ENCODE peak calls at places on chromosomes 16 and 17, in four cellular contexts. O is HepG2, Y is A549, Q is IMR-90. M is an unnamed sample.

GRCh38 chr16:68368602-68368944 is 57.8 kb downstream of the PRMT7 start:
- DNase-seq in O (no peak), Y (no peak), Q (no peak), M (no peak)

GRCh38 chr16:58378401-58378800 is 13.9 kb upstream of the GINS3 start:
- DNase-seq in O (no peak), Y (no peak), Q (no peak), M (no peak)

GRCh38 chr16:67163164-67163902 is 1.2 kb upstream of the HSF4 start:
- DNase-seq in O (no peak), Y (no peak), Q (peak), M (no peak)

GRCh38 chr16:80932725-80933124 is 74.0 kb downstream of the CMC2 start:
- DNase-seq in O (no peak), Y (no peak), Q (peak), M (no peak)

GRCh38 chr17:45719335-45720071 is 64.6 kb upstream of the CRHR1 start:
- DNase-seq in O (peak), Y (peak), Q (peak), M (peak)

GRCh38 chr17:42647778-42648177 is 11.3 kb upstream of the TUBG2 start:
- DNase-seq in O (no peak), Y (no peak), Q (no peak), M (no peak)

GRCh38 chr17:82907797-82908261 is 68.0 kb upstream of the ZNF750 start:
- DNase-seq in O (no peak), Y (no peak), Q (no peak), M (no peak)

GRCh38 chr17:29622337-29623282 is at the start of gene CORO6:
- DNase-seq in O (no peak), Y (peak), Q (peak), M (peak)

GRCh38 chr16:29736112-29736511 is 9.7 kb downstream of the C16orf54 start:
- DNase-seq in O (peak), Y (peak), Q (no peak), M (no peak)

GRCh38 chr17:57553991-57554825 is 190.9 kb downstream of the CCDC182 start:
- DNase-seq in O (no peak), Y (no peak), Q (peak), M (peak)

GRCh38 chr16:72083778-72084404 is 9.5 kb downstream of the TXNL4B start:
- DNase-seq in O (peak), Y (no peak), Q (no peak), M (no peak)

GRCh38 chr16:10519929-10520868 is 60.2 kb downstream of the EMP2 start:
- DNase-seq in O (peak), Y (peak), Q (no peak), M (no peak)

GRCh38 chr16:1876468-1876867 is 4.5 kb upstream of the MEIOB start:
- DNase-seq in O (no peak), Y (no peak), Q (no peak), M (no peak)

GRCh38 chr17:50205931-50206505 is 4.6 kb upstream of the COL1A1 start:
- DNase-seq in O (no peak), Y (no peak), Q (no peak), M (no peak)

GRCh38 chr17:50207792-50208567 is 6.5 kb upstream of the COL1A1 start:
- DNase-seq in O (no peak), Y (no peak), Q (no peak), M (no peak)

GRCh38 chr17:50206604-50207293 is 5.3 kb upstream of the COL1A1 start:
- DNase-seq in O (no peak), Y (no peak), Q (peak), M (peak)

GRCh38 chr17:50208611-50209061 is 7.2 kb upstream of the COL1A1 start:
- DNase-seq in O (no peak), Y (no peak), Q (no peak), M (peak)

GRCh38 chr17:50207318-50207717 is 5.9 kb upstream of the COL1A1 start:
- DNase-seq in O (no peak), Y (no peak), Q (no peak), M (no peak)
- TF ChIP-seq MAZ in O (no peak), Y (no peak), Q (no peak), M (no peak)

GRCh38 chr16:31474778-31475738 is 3.1 kb downstream of the TGFB1I1 start:
- DNase-seq in O (no peak), Y (no peak), Q (no peak), M (no peak)

GRCh38 chr16:31471875-31472558 is at the start of gene TGFB1I1:
- DNase-seq in O (no peak), Y (peak), Q (peak), M (no peak)

GRCh38 chr16:31472559-31473203 is 729 bp downstream of the TGFB1I1 start:
- DNase-seq in O (peak), Y (peak), Q (peak), M (peak)

GRCh38 chr16:31474173-31474714 is 2.3 kb downstream of the TGFB1I1 start:
- DNase-seq in O (no peak), Y (no peak), Q (peak), M (peak)

DNA sequence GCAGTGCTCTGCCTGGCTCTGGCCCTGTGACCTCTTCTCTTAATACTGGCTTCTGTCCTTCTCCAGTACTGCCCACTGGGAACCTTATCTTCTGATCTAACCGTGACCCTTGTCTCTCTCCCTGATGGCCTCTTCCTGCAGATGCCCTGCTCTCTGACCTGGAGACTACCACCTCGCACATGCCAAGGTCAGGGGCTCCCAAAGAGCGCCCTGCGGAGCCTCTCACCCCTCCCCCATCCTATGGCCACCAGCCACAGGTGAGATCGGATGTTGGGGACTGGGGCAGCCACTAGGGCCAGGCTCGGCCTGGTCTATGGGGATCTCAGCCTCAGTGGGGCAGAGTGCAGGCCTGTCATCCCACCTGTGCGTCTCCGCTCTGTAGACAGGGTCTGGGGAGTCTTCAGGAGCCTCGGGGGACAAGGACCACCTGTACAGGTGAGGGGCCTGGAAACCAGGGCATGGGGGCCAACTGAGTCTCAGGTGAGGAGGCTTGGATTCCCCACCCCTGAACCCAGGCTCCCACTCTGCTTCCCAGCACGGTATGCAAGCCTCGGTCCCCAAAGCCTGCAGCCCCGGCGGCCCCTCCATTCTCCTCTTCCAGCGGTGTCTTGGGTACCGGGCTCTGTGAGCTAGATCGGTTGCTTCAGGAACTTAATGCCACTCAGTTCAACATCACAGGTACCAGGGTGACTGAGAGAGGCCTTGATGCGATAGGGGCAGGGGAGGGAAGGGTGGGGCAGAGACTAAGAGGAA is 1.5 kb downstream of the TGFB1I1 start:
- DNase-seq in O (no peak), Y (no peak), Q (no peak), M (no peak)
- TF ChIP-seq MAZ in O (no peak), Y (no peak), Q (no peak), M (no peak)

DNA sequence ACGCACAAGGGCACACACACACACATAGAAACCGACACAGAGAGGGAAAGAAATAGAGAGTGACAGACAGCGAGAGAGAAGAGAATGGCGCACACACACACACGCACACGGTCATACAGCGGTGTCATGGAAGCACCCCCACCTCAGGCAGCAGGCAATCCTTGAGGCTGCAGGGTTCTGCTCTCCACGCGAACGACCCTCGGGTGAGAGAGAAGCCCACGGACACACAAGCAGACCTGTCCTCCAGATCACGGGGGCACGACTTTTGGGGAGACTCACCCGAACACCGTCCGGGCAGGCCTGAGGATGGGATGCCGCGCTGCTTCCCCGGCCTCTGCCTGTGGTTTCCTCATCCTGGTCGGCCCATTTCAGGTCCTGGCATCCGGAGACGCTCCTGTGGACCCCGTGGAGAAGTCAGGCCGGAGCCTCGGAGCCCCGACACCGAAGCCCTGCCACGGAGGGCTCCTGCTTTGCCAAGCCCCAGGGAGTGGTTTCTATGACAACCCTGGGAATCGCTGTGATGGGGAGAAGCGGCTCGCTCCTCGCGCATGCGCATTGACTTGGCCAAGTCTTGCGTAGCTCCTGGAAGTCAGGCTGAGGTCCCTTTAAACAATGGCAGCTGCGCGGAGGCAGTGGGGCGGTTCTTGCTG is 118.2 kb upstream of the KCNJ18 start:
- DNase-seq in O (no peak), Y (no peak), Q (peak), M (no peak)
- TF ChIP-seq MAZ in O (no peak), Y (no peak), Q (no peak), M (no peak)

DNA sequence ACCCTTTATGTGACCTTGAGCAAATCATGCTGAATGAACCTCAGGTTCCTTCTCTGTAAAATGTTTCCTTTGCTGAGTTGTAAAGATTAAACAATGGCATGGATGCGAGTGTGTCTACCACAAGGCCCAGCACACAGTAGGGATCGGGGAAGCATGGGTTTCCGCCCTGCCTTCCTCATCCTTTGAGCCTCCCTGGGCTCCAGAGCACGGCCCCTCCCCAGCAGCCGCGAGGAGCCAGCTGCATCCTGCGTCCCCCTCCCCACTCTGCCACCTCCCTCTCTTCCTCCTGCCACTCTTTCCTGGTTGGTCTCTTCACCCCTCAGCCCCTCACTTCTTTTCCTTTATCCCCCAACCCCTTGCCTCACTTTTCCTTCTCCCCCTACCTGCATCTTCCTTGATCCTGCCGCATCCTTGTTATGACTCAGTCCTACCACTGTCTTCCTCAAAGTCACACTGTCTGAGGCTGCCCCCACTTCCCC is 3.0 kb downstream of the FBXL19 start:
- DNase-seq in O (no peak), Y (no peak), Q (no peak), M (no peak)
- TF ChIP-seq MAZ in O (no peak), Y (no peak), Q (no peak), M (no peak)

DNA sequence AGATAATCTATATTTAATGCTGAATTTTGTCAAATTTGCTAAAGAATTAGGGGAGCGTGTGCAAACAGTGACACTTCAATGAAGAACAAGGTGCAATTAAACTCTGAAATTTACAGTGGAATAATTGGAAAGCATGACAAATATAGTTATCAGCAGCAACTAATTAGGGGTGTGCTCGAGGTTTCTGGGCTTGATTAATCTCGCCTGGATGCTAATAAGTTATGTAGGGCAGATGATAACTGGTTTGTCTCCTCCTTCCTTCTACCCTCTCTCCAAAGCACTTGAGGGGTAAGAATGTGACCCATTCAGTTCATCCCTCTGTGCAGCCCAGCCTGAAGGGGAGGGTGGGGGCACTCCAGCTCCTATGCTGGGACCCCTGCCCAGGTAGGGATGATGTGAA is 21.9 kb downstream of the MRM1 start:
- DNase-seq in O (no peak), Y (no peak), Q (no peak), M (no peak)
- TF ChIP-seq MAZ in O (no peak), Y (no peak), Q (no peak), M (no peak)

DNA sequence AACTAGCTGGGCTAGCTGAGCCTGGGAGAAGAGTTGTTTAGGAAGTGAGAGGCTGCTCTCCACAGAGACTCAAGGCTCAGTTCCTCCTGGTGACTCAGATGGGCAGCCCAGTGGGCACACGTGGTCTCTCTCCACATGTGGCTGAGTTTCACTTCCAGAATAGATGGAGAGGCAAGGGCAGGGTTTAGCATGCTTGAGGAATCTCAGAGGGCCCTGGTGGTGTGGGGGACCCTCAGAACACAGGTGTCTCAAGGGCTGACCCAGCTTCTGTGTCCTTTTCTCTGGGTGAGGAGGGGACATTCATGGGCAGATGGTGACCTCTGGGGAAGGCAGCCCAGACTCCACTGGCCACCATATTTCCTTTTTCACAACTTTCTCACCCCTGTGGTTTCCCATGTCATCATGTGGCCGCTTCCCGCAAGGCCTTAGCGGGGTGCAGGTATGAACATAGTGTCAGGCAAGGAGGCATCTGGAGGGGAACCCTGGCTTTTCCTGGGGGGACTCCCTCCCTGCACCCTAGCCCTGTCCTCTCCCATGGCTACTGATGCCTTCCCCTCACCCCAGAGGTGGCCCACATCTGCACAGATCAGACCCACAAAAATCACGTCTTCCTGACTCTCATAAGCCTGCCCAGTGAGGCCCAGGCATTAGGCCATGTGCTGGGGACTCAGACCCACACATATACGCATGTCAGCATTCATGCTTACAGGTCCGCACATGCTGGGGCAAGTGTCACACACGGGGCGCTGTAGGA is 3.3 kb downstream of the GRN start:
- DNase-seq in O (no peak), Y (no peak), Q (peak), M (no peak)
- TF ChIP-seq MAZ in O (no peak), Y (no peak), Q (no peak), M (no peak)

M was measured in K562.